ENCODE peak calls at places on chromosomes 6 and 20, in six cellular contexts. K, X, L, P, M and E are unnamed samples.
A peak's percentile ranks its signal among the peaks of the same experiment; 100 is the strongest.

GRCh38 chr6:11263185-11263817 is 30.8 kb upstream of the NEDD9 start:
- DNase-seq in L (no peak), M (no peak), K (peak; percentile 55), X (no peak), P (peak; percentile 37), E (peak; percentile 63)

GRCh38 chr20:37958856-37959255 is 55.9 kb downstream of the VSTM2L start:
- DNase-seq in X (peak; percentile 16), P (no peak), L (no peak), K (no peak), M (no peak), E (no peak)

GRCh38 chr6:146543940-146544661 is 468 bp downstream of the RAB32 start:
- DNase-seq in P (peak; percentile 12), X (no peak), M (no peak), L (peak; percentile 47), K (no peak), E (no peak)

GRCh38 chr20:50826121-50826520 is 31.3 kb downstream of the BCAS4 start:
- DNase-seq in L (no peak), M (no peak), X (no peak), K (no peak), P (no peak), E (no peak)

GRCh38 chr6:6052216-6052615 is 45.5 kb upstream of the NRN1 start:
- DNase-seq in M (no peak), X (no peak), P (no peak), K (no peak), L (no peak), E (no peak)

GRCh38 chr6:29813809-29814208 is 13.8 kb upstream of the HLA-G start:
- DNase-seq in P (no peak), L (no peak), M (no peak), X (no peak), K (no peak), E (no peak)

GRCh38 chr6:35782424-35782823 is 1.6 kb downstream of the CLPSL1 start:
- DNase-seq in X (no peak), L (no peak), K (no peak), P (no peak), M (no peak), E (peak; percentile 38)

GRCh38 chr20:62352402-62353288 is 14.5 kb downstream of the LAMA5 start:
- DNase-seq in X (no peak), K (peak; percentile 42), P (no peak), L (no peak), M (no peak), E (peak; percentile 94)

GRCh38 chr6:135180458-135181332 is at the start of gene MYB:
- DNase-seq in L (peak; percentile 35), X (peak; percentile 90), M (peak; percentile 59), P (no peak), K (peak; percentile 39), E (peak; percentile 72)

GRCh38 chr6:17431581-17431980 is 38.2 kb downstream of the CAP2 start:
- DNase-seq in K (no peak), P (no peak), X (no peak), L (no peak), M (no peak), E (no peak)

GRCh38 chr20:6395695-6396094 is 272.9 kb upstream of the FERMT1 start:
- DNase-seq in L (no peak), M (no peak), P (no peak), X (no peak), K (no peak), E (no peak)

GRCh38 chr6:114740547-114740946 is 397.7 kb upstream of the HS3ST5 start:
- DNase-seq in X (no peak), K (no peak), M (no peak), L (no peak), P (no peak), E (no peak)

GRCh38 chr6:116461563-116462507 is 660 bp downstream of the CALHM6 start:
- DNase-seq in X (peak; percentile 69), M (no peak), K (peak; percentile 66), L (no peak), P (no peak), E (peak; percentile 79)

GRCh38 chr20:50321797-50322480 is 131.3 kb downstream of the CEBPB start:
- DNase-seq in M (no peak), P (no peak), X (no peak), L (no peak), K (peak; percentile 62), E (no peak)

GRCh38 chr6:73515204-73516101 is 5.4 kb downstream of the EEF1A1 start:
- DNase-seq in P (no peak), K (peak; percentile 31), L (no peak), X (peak; percentile 74), M (no peak), E (no peak)

GRCh38 chr20:2879148-2879547 is 5.9 kb downstream of the PTPRA start:
- DNase-seq in K (no peak), X (no peak), L (no peak), M (no peak), P (no peak), E (no peak)

GRCh38 chr20:25584905-25585704 is at the start of gene NINL:
- DNase-seq in P (no peak), K (peak; percentile 84), M (peak; percentile 28), X (peak; percentile 55), L (peak; percentile 39), E (peak; percentile 78)

GRCh38 chr6:19180348-19181073 is 656.7 kb upstream of the ID4 start:
- DNase-seq in L (no peak), P (peak; percentile 22), K (peak; percentile 53), M (no peak), X (no peak), E (peak; percentile 57)

GRCh38 chr6:13422601-13423247 is 64.7 kb downstream of the GFOD1 start:
- DNase-seq in M (no peak), P (no peak), L (no peak), X (no peak), K (no peak), E (no peak)

GRCh38 chr20:49696594-49696993 is 17.1 kb downstream of the B4GALT5 start:
- DNase-seq in X (no peak), K (no peak), P (no peak), M (no peak), L (no peak), E (no peak)

GRCh38 chr20:44695295-44696230 is 19.6 kb upstream of the CCN5 start:
- DNase-seq in K (no peak), X (no peak), M (no peak), P (no peak), L (no peak), E (no peak)

GRCh38 chr6:125742433-125743120 is 6.9 kb upstream of the HEY2 start:
- DNase-seq in X (no peak), K (no peak), L (no peak), M (no peak), P (no peak), E (no peak)

GRCh38 chr20:1299522-1299921 is 29.4 kb downstream of the SDCBP2 start:
- DNase-seq in M (peak; percentile 13), K (no peak), P (no peak), L (no peak), X (peak; percentile 58), E (no peak)

GRCh38 chr6:35359744-35360348 is 17.5 kb downstream of the PPARD start:
- DNase-seq in M (no peak), L (no peak), K (no peak), X (no peak), P (no peak), E (peak; percentile 42)

GRCh38 chr6:28429781-28430180 is 13.5 kb downstream of the ZSCAN23 start:
- DNase-seq in K (no peak), L (no peak), M (no peak), P (no peak), X (no peak), E (no peak)

GRCh38 chr6:11950109-11950508 is 62.0 kb upstream of the HIVEP1 start:
- DNase-seq in L (no peak), M (no peak), K (no peak), P (no peak), X (no peak), E (no peak)

GRCh38 chr20:45174434-45175364 is at the start of gene PI3:
- DNase-seq in M (no peak), P (no peak), L (no peak), K (no peak), X (no peak), E (no peak)

GRCh38 chr6:18141805-18142590 is 12.9 kb downstream of the TPMT start:
- DNase-seq in L (no peak), M (no peak), P (no peak), X (no peak), K (no peak), E (no peak)

GRCh38 chr20:56995635-56996075 is 270.8 kb downstream of the BMP7 start:
- DNase-seq in L (no peak), P (no peak), X (no peak), M (no peak), K (no peak), E (no peak)

GRCh38 chr20:63494420-63495166 is 4.3 kb downstream of the EEF1A2 start:
- DNase-seq in L (no peak), K (no peak), X (no peak), M (no peak), P (no peak), E (no peak)

GRCh38 chr20:50416269-50416863 is 93.8 kb upstream of the PTPN1 start:
- DNase-seq in P (no peak), X (no peak), L (no peak), K (no peak), M (no peak), E (peak; percentile 42)

GRCh38 chr6:27174958-27175357 is 72.5 kb upstream of the PRSS16 start:
- DNase-seq in L (no peak), X (no peak), M (no peak), K (no peak), P (no peak), E (no peak)

GRCh38 chr20:10367425-10367920 is 66.5 kb downstream of the MKKS start:
- DNase-seq in P (no peak), M (no peak), X (no peak), L (no peak), K (no peak), E (no peak)

GRCh38 chr20:52937701-52938100 is 34.5 kb upstream of the TSHZ2 start:
- DNase-seq in P (no peak), L (no peak), M (no peak), K (no peak), X (no peak), E (no peak)

GRCh38 chr20:38146156-38146555 is 18.9 kb downstream of the TGM2 start:
- DNase-seq in L (no peak), X (no peak), K (no peak), P (no peak), M (no peak), E (no peak)

GRCh38 chr6:158503222-158503621 is 56.7 kb upstream of the TMEM181 start:
- DNase-seq in X (no peak), L (no peak), P (no peak), M (no peak), K (no peak), E (no peak)

GRCh38 chr6:89034586-89035251 is 45.8 kb upstream of the PNRC1 start:
- DNase-seq in P (no peak), L (no peak), K (no peak), X (no peak), M (no peak), E (no peak)

GRCh38 chr6:30775104-30775503 is 30.8 kb upstream of the IER3 start:
- DNase-seq in M (no peak), L (no peak), X (no peak), P (no peak), K (no peak), E (no peak)

GRCh38 chr6:90496191-90496590 is 90.7 kb downstream of the MAP3K7 start:
- DNase-seq in K (no peak), P (no peak), X (no peak), L (no peak), M (no peak), E (no peak)

GRCh38 chr6:144215402-144215931 is 65.2 kb downstream of the STX11 start:
- DNase-seq in P (no peak), X (peak; percentile 57), L (peak; percentile 19), K (peak; percentile 32), M (no peak), E (peak; percentile 49)